ENCODE peak calls at places on chromosomes 2 and 18, in seven cellular contexts. G is GM13977, A is esophagus squamous epithelium, U is IMR-90, V is neural crest cell, C is GM12864, H is activated B cell treated with CpG ODN at 0.5 μM for 24 hours. K is an unnamed sample.

GRCh38 chr18:22962004-22962403 is 28.9 kb downstream of the RBBP8 start:
- DNase-seq in G (no peak), A (no peak), U (no peak), V (no peak), C (no peak), H (no peak), K (no peak)

GRCh38 chr2:41966431-41966893 is 81.4 kb upstream of the PKDCC start:
- DNase-seq in G (no peak), A (peak), U (peak), V (no peak), C (no peak), H (no peak), K (no peak)

GRCh38 chr18:35376742-35377695 is at the start of gene ZNF396:
- DNase-seq in G (peak), A (peak), U (peak), V (peak), C (no peak), H (peak), K (peak)

GRCh38 chr2:239722760-239723448 is 302.2 kb downstream of the NDUFA10 start:
- DNase-seq in G (no peak), A (no peak), U (no peak), V (no peak), C (no peak), H (no peak), K (no peak)

GRCh38 chr2:236711440-236711839 is 141.8 kb downstream of the ACKR3 start:
- DNase-seq in G (no peak), A (no peak), U (no peak), V (no peak), C (no peak), H (no peak), K (no peak)

GRCh38 chr2:232741972-232742371 is 34.4 kb downstream of the KCNJ13 start:
- DNase-seq in G (no peak), A (no peak), U (no peak), V (no peak), C (no peak), H (no peak), K (no peak)

GRCh38 chr18:71075147-71075546 is 786.3 kb downstream of the SOCS6 start:
- DNase-seq in G (no peak), A (no peak), U (no peak), V (no peak), C (no peak), H (no peak), K (no peak)

GRCh38 chr18:8329186-8329771 is 280.0 kb upstream of the RAB12 start:
- DNase-seq in G (no peak), A (no peak), U (peak), V (no peak), C (no peak), H (no peak), K (no peak)

GRCh38 chr2:230443540-230443939 is 27.5 kb downstream of the SP100 start:
- DNase-seq in G (no peak), A (no peak), U (peak), V (no peak), C (no peak), H (no peak), K (no peak)

GRCh38 chr2:202687276-202687675 is 52.5 kb downstream of the FAM117B start:
- DNase-seq in G (no peak), A (no peak), U (peak), V (no peak), C (no peak), H (no peak), K (no peak)

GRCh38 chr2:71935291-71935848 is 212.3 kb downstream of the CYP26B1 start:
- DNase-seq in G (no peak), A (no peak), U (no peak), V (no peak), C (no peak), H (no peak), K (no peak)

GRCh38 chr2:9094117-9094516 is 90.6 kb upstream of the MBOAT2 start:
- DNase-seq in G (peak), A (no peak), U (no peak), V (no peak), C (no peak), H (no peak), K (no peak)

GRCh38 chr2:173021939-173022371 is 53.7 kb upstream of the MAP3K20 start:
- DNase-seq in G (no peak), A (no peak), U (peak), V (no peak), C (no peak), H (no peak), K (no peak)
- TF ChIP-seq CTCF in G (no peak), A (peak), U (peak), V (peak), C (no peak), H (no peak), K (peak)

GRCh38 chr2:96240341-96241038 is 25.3 kb downstream of the TMEM127 start:
- DNase-seq in G (no peak), A (no peak), U (no peak), V (no peak), C (no peak), H (no peak), K (no peak)

GRCh38 chr2:96239745-96240264 is 26.0 kb downstream of the TMEM127 start:
- DNase-seq in G (no peak), A (no peak), U (no peak), V (no peak), C (no peak), H (no peak), K (no peak)

GRCh38 chr2:96241901-96242611 is 23.7 kb downstream of the TMEM127 start:
- DNase-seq in G (peak), A (no peak), U (peak), V (no peak), C (peak), H (no peak), K (peak)

GRCh38 chr2:96239091-96239490 is 26.7 kb downstream of the TMEM127 start:
- DNase-seq in G (no peak), A (no peak), U (no peak), V (no peak), C (no peak), H (no peak), K (no peak)

DNA sequence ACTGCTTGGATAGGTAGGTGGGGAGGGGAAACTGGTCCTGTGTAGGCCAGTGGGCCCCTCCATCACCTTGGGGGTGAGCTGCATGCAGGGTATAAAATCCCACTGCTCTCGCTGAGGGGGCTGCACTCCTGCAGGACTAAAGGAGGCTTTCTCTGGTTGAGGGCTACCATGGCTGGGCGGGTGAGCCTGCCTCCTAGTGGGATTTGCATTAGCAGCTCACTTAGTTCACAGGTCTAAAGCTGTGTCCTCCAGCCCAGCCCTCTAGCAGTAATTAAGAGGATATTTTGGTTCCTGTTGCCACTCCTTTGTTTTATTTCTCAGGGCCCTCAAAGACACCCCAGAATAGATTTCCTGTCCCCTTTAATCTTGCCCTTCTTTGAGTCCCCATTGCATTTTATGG is 24.6 kb downstream of the TMEM127 start:
- DNase-seq in G (peak), A (no peak), U (no peak), V (no peak), C (no peak), H (no peak), K (no peak)
- TF ChIP-seq CTCF in G (no peak), A (no peak), U (no peak), V (no peak), C (peak), H (no peak), K (peak)

DNA sequence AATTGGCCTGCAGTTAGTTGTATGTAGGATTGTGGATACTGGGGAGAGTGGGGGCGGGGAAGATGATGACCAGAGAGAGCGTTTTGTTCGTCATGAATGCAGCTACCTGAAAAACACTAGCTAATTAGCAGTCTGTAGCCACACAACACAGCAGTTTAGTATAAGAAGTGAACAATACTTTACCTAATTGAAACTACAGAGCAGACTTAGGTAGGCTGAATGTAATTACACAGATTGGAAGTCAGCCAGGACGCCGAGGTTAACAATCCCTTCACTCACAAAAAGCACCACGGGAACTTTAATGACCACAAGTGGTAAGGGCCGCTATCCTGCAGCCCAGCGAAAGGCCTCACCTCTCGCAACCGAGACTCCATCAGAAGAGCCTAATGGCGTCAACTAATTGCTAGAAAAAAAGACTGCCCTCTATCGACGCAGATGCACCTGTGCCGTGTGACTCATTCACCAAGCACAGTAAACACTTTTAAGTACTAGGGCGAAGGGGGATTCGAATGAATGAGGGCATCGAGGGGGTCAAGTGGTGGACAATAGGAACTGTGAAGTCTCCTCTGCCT is 591.0 kb downstream of the ARHGAP15 start:
- DNase-seq in G (no peak), A (no peak), U (no peak), V (no peak), C (no peak), H (no peak), K (no peak)
- TF ChIP-seq CTCF in G (no peak), A (no peak), U (no peak), V (no peak), C (no peak), H (no peak), K (no peak)

GRCh38 chr2:111668274-111668616 is 215.7 kb downstream of the ANAPC1 start:
- DNase-seq in G (no peak), A (no peak), U (no peak), V (no peak), C (no peak), H (no peak), K (no peak)

GRCh38 chr2:111671426-111672150 is 212.4 kb downstream of the ANAPC1 start:
- DNase-seq in G (no peak), A (no peak), U (no peak), V (no peak), C (no peak), H (no peak), K (no peak)

GRCh38 chr2:111668741-111669140 is 215.3 kb downstream of the ANAPC1 start:
- DNase-seq in G (no peak), A (no peak), U (no peak), V (no peak), C (no peak), H (no peak), K (no peak)

GRCh38 chr2:111670776-111671175 is 213.2 kb downstream of the ANAPC1 start:
- DNase-seq in G (no peak), A (no peak), U (no peak), V (no peak), C (no peak), H (no peak), K (no peak)

GRCh38 chr2:111669928-111670695 is 213.9 kb downstream of the ANAPC1 start:
- DNase-seq in G (no peak), A (no peak), U (peak), V (no peak), C (no peak), H (no peak), K (no peak)
- TF ChIP-seq CTCF in G (no peak), A (no peak), U (peak), V (no peak), C (no peak), H (no peak), K (no peak)

GRCh38 chr2:217943379-217944321 is 59.1 kb downstream of the TNS1 start:
- DNase-seq in G (no peak), A (no peak), U (peak), V (peak), C (no peak), H (no peak), K (no peak)
- TF ChIP-seq CTCF in G (no peak), A (no peak), U (peak), V (no peak), C (no peak), H (no peak), K (no peak)

GRCh38 chr2:181894381-181894780 is 2.9 kb downstream of the ITPRID2 start:
- DNase-seq in G (no peak), A (no peak), U (no peak), V (no peak), C (no peak), H (no peak), K (no peak)

GRCh38 chr2:181892795-181893435 is 1.4 kb downstream of the ITPRID2 start:
- DNase-seq in G (no peak), A (no peak), U (peak), V (no peak), C (no peak), H (no peak), K (no peak)

GRCh38 chr2:181895788-181896187 is 4.3 kb downstream of the ITPRID2 start:
- DNase-seq in G (no peak), A (no peak), U (no peak), V (no peak), C (no peak), H (no peak), K (no peak)

GRCh38 chr2:181891258-181891965 is at the start of gene ITPRID2:
- DNase-seq in G (peak), A (peak), U (peak), V (peak), C (peak), H (peak), K (peak)

GRCh38 chr2:181891966-181892794 is 650 bp downstream of the ITPRID2 start:
- DNase-seq in G (peak), A (peak), U (peak), V (peak), C (peak), H (peak), K (peak)
- TF ChIP-seq CTCF in G (peak), A (no peak), U (no peak), V (peak), C (peak), H (no peak), K (peak)

GRCh38 chr2:84022810-84023431 is 436.2 kb downstream of the SUCLG1 start:
- DNase-seq in G (peak), A (no peak), U (peak), V (peak), C (peak), H (no peak), K (no peak)
- TF ChIP-seq CTCF in G (peak), A (peak), U (peak), V (peak), C (peak), H (peak), K (peak)

GRCh38 chr2:180907731-180908130 is 72.7 kb upstream of the UBE2E3 start:
- DNase-seq in G (no peak), A (no peak), U (peak), V (no peak), C (no peak), H (no peak), K (no peak)

GRCh38 chr2:180901331-180901730 is 79.1 kb upstream of the UBE2E3 start:
- DNase-seq in G (no peak), A (no peak), U (no peak), V (no peak), C (no peak), H (no peak), K (no peak)

DNA sequence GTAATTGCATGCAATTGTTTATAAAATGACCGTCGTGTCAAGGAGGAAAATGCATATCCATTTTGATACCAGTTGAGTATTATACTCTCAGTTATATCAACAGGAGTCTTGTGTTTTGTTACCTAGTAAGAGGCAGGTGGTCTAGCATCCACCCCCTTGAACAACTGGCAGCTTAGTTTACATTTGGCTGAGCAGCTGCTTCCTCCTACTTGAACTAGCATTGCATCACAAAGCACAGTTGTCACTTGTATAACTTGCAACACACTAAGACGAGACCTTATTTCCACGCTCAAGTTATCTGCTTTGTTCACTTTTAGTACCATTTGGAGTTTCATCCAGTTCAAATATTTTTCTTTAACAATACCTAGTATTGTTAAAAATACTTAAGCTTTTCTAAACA is 75.4 kb upstream of the UBE2E3 start:
- DNase-seq in G (no peak), A (no peak), U (peak), V (no peak), C (no peak), H (no peak), K (no peak)
- TF ChIP-seq CTCF in G (no peak), A (no peak), U (no peak), V (no peak), C (no peak), H (no peak), K (no peak)

DNA sequence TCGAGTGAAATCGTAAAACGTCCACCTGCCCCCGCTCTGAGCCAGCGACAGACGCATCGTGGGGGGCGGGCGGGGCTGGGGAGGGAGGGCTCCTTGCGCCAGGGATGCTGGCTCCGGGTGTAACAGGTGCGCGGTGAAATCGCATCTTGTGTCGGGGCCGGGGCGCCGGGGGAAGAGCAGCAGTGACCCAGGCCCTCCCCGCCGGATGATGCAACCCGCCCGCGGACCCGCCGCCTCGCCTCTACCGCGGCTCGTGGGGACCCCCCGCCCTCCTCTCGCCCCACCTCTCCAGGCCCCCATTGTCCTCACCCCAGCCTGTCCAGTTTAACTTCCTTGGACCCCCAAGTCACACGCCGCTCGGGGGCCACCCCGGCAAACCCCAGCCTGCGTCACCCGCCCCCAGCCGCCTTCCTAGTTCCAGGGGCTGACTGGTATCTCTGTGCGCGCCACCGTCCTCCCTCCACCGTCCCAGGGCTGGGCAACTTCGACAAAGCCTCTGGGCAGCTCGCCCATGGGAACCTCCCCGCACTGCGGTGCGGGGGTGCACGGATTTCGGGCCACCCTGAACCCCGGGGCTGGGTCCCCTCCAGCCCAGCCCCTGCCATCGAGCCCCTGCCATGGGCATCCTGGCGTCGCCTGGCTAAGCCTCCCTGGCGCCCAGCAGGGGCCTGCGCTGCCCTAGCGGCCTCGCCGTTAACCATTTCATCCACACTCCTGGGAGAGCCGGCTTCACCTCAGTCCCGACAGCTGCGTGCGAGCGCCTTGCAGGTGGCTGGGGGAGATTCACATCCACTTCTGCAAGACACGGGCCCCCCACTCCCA is 799 bp upstream of the KIF1A start:
- DNase-seq in G (no peak), A (no peak), U (no peak), V (peak), C (no peak), H (no peak), K (no peak)
- TF ChIP-seq CTCF in G (no peak), A (no peak), U (no peak), V (peak), C (no peak), H (no peak), K (no peak)

GRCh38 chr18:76131738-76132137 is 363.3 kb downstream of the ZNF516 start:
- DNase-seq in G (no peak), A (no peak), U (no peak), V (no peak), C (no peak), H (no peak), K (no peak)

GRCh38 chr18:76130845-76131244 is 364.2 kb downstream of the ZNF516 start:
- DNase-seq in G (no peak), A (no peak), U (no peak), V (no peak), C (no peak), H (no peak), K (no peak)

GRCh38 chr18:76121049-76121448 is 374.0 kb downstream of the ZNF516 start:
- DNase-seq in G (no peak), A (no peak), U (no peak), V (no peak), C (no peak), H (no peak), K (no peak)

DNA sequence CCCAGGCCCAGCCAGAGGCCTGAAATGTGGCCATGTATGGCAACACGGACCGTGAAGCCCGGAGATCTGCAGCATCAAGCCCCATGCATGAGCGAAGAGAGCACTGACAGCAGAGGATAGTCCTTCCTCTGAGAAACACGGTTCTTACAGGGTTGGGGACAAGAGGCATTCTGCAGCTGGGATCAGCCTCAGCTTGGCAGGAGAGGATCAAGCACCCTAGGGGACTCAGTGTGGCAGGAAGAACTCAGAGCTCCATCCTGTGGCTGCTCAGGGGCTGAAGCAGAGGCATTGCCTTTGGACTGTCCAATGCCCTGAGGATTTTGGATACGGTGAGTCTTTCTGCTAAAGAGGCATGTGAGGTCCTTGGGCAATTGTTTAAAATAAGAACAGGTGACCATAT is 368.7 kb downstream of the ZNF516 start:
- DNase-seq in G (no peak), A (no peak), U (no peak), V (no peak), C (no peak), H (no peak), K (no peak)
- TF ChIP-seq CTCF in G (no peak), A (no peak), U (no peak), V (no peak), C (no peak), H (no peak), K (no peak)

K was measured in GM06990.